ENCODE peak calls at places on chromosomes 6 and 20, in ten cellular contexts. T is cardiac fibroblast, I is fibroblast of mammary gland, D is brain microvascular endothelial cell, F is B cell, B is heart right ventricle, X is HCT116, W is stomach, H is HFFc6, U is fibroblast of lung. G is an unnamed sample.

GRCh38 chr6:110509617-110510231 is 33.3 kb upstream of the SLC22A16 start:
- DNase-seq in T (peak; percentile 68), I (peak; percentile 92), D (peak; percentile 97), F (no peak), B (no peak), X (peak; percentile 68), W (peak; percentile 43), H (peak; percentile 97), U (peak; percentile 82), G (peak; percentile 79)

GRCh38 chr6:14964486-14964885 is 281.4 kb upstream of the JARID2 start:
- DNase-seq in T (no peak), I (no peak), D (no peak), F (no peak), B (no peak), X (no peak), W (no peak), H (no peak), U (no peak), G (no peak)

GRCh38 chr6:63824722-63825121 is 189.1 kb downstream of the PHF3 start:
- DNase-seq in T (no peak), I (no peak), D (no peak), F (no peak), B (no peak), X (no peak), W (no peak), H (no peak), U (no peak), G (no peak)

GRCh38 chr20:258963-259362 is 1.4 kb downstream of the DEFB132 start:
- DNase-seq in T (peak; percentile 46), I (peak; percentile 34), D (peak; percentile 9), F (no peak), B (no peak), X (peak; percentile 33), W (no peak), H (no peak), U (peak; percentile 26), G (peak; percentile 14)

GRCh38 chr6:163965426-163966348 is 551.2 kb downstream of the QKI start:
- DNase-seq in T (no peak), I (no peak), D (no peak), F (no peak), B (peak; percentile 27), X (no peak), W (no peak), H (no peak), U (no peak), G (no peak)

GRCh38 chr6:41588083-41588482 is 41.9 kb downstream of the FOXP4 start:
- DNase-seq in T (no peak), I (no peak), D (no peak), F (no peak), B (no peak), X (no peak), W (no peak), H (no peak), U (no peak), G (no peak)

GRCh38 chr20:38164069-38164468 is 1.0 kb downstream of the TGM2 start:
- DNase-seq in T (no peak), I (no peak), D (no peak), F (no peak), B (no peak), X (no peak), W (no peak), H (no peak), U (no peak), G (no peak)

GRCh38 chr20:16576219-16576618 is 3.0 kb upstream of the KIF16B start:
- DNase-seq in T (no peak), I (no peak), D (no peak), F (no peak), B (no peak), X (no peak), W (no peak), H (no peak), U (no peak), G (no peak)

GRCh38 chr6:56706981-56707726 is 64.5 kb upstream of the DST start:
- DNase-seq in T (no peak), I (no peak), D (no peak), F (no peak), B (no peak), X (no peak), W (no peak), H (no peak), U (no peak), G (no peak)

GRCh38 chr20:58054082-58054481 is 174.4 kb downstream of the ANKRD60 start:
- DNase-seq in T (no peak), I (no peak), D (no peak), F (no peak), B (no peak), X (no peak), W (no peak), H (no peak), U (no peak), G (no peak)

GRCh38 chr20:51285684-51286083 is 256.8 kb downstream of the NFATC2 start:
- DNase-seq in T (no peak), I (no peak), D (no peak), F (no peak), B (no peak), X (no peak), W (no peak), H (no peak), U (no peak), G (no peak)

GRCh38 chr6:130781557-130781956 is 45.6 kb upstream of the SMLR1 start:
- DNase-seq in T (no peak), I (no peak), D (no peak), F (no peak), B (no peak), X (no peak), W (no peak), H (no peak), U (no peak), G (no peak)

GRCh38 chr6:150345786-150346185 is 23.0 kb upstream of the IYD start:
- DNase-seq in T (no peak), I (peak; percentile 22), D (no peak), F (no peak), B (no peak), X (no peak), W (no peak), H (peak; percentile 43), U (no peak), G (no peak)

GRCh38 chr20:4585104-4585753 is 136.5 kb upstream of the PRND start:
- DNase-seq in T (peak; percentile 56), I (peak; percentile 91), D (peak; percentile 79), F (no peak), B (no peak), X (no peak), W (no peak), H (peak; percentile 60), U (peak; percentile 94), G (no peak)

GRCh38 chr6:127458817-127459216 is 372 bp downstream of the KIAA0408 start:
- DNase-seq in T (peak; percentile 79), I (peak; percentile 83), D (peak; percentile 42), F (no peak), B (no peak), X (no peak), W (no peak), H (no peak), U (peak; percentile 84), G (no peak)

GRCh38 chr20:56249244-56249955 is 868 bp downstream of the MC3R start:
- DNase-seq in T (no peak), I (peak; percentile 13), D (no peak), F (no peak), B (no peak), X (peak; percentile 13), W (no peak), H (no peak), U (no peak), G (peak; percentile 4)

GRCh38 chr20:63495771-63496403 is 3.0 kb downstream of the EEF1A2 start:
- DNase-seq in T (peak; percentile 45), I (peak; percentile 24), D (no peak), F (peak; percentile 70), B (peak; percentile 77), X (no peak), W (peak; percentile 79), H (peak; percentile 17), U (peak; percentile 43), G (peak; percentile 80)
- TF ChIP-seq CTCF in T (peak; percentile 83), I (peak; percentile 73), D (peak; percentile 90), F (peak; percentile 95), B (peak; percentile 96), X (peak; percentile 84), W (peak; percentile 96), H (peak; percentile 99), U (peak; percentile 69), G (peak; percentile 95)

GRCh38 chr20:41249781-41250281 is 67.7 kb downstream of the ZHX3 start:
- DNase-seq in T (peak; percentile 79), I (peak; percentile 74), D (peak; percentile 45), F (no peak), B (no peak), X (no peak), W (no peak), H (no peak), U (peak; percentile 78), G (peak; percentile 23)
- TF ChIP-seq CTCF in T (peak; percentile 35), I (peak; percentile 36), D (peak; percentile 43), F (no peak), B (peak; percentile 58), X (no peak), W (peak; percentile 17), H (peak; percentile 61), U (no peak), G (peak; percentile 38)

DNA sequence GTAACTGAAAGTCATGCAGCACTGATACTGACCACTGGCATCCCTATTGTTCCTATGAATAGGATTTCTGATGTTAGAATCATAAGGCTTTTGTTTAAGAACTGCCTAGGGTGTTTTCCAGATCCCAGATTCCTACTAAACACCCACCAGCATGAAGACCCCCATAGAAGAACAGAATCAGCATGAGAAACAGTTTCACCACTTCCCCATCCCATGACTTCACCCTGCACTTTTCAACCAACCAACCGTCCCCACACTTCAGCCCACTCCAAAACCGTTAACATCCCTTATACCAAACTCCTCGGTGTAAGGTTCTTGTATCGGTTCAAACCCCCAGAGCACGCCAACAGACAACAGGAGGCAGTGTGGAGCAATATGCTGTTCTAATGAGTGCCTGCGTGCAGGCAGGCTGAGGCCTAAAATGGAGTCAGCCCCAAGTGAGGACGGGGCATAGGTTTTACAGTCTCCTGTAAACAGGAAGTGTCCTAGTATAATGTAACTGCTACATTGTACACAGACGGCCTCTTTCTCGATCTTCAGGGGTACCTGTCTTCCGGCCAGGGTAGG is 11.4 kb upstream of the SSTR4 start:
- DNase-seq in T (no peak), I (no peak), D (no peak), F (no peak), B (no peak), X (no peak), W (no peak), H (no peak), U (no peak), G (no peak)
- TF ChIP-seq CTCF in T (no peak), I (no peak), D (peak; percentile 2), F (no peak), B (no peak), X (no peak), W (no peak), H (no peak), U (no peak), G (no peak)

DNA sequence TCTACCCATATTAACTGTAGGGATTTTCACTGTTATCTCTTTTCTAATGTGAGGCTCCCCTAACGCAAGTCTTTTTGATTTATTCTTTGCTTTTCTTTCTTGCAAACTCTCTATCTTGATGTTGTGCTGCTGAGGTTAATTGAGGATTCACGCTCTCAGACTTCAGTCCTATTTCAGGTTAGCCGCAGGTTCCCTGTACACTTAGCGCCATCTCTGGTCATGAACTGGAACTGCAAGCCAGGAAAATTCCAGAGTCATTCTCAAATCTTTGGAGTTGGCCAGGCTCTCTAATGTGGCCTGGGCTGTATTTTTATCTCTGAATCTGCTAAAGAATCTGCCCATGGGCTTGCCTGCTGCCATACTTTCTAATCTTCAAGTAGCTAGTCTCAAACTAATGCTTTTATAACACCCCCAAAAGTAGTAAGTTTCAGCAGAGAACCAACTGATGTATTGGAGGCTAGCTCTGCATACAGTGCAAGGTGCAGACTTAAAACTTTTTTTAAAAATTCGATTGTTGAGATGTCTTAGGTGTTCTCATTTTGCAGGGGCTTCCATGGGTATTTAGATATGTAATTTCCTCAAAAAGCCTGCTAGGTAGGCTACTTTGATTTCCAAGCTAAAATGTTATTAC is 91.1 kb upstream of the OPRM1 start:
- DNase-seq in T (peak; percentile 37), I (peak; percentile 30), D (peak; percentile 46), F (no peak), B (no peak), X (peak; percentile 21), W (no peak), H (peak; percentile 18), U (peak; percentile 17), G (peak; percentile 35)
- TF ChIP-seq CTCF in T (peak; percentile 70), I (peak; percentile 95), D (peak; percentile 96), F (peak; percentile 52), B (peak; percentile 88), X (peak; percentile 96), W (peak; percentile 67), H (peak; percentile 84), U (peak; percentile 41), G (peak; percentile 79)